ENCODE peak calls at places on chromosomes 1 and 21, in seven cellular contexts. One of them, this sample, is unnamed.

GRCh38 chr1:31069392-31069791 is 3.9 kb upstream of the PUM1 start:
- DNase-seq in GM12865: no peak
- DNase-seq in lower lobe of right lung: no peak
- DNase-seq in Caco-2: no peak
- DNase-seq in right atrium auricular region: no peak
- DNase-seq in fibroblast of lung: no peak
- DNase-seq in HFF-Myc: no peak
- DNase-seq in this sample: no peak

GRCh38 chr1:223731076-223731770 is 18.9 kb downstream of the CAPN2 start:
- DNase-seq in GM12865: no peak
- DNase-seq in HFF-Myc: no peak
- DNase-seq in fibroblast of lung: peak
- DNase-seq in right atrium auricular region: peak
- DNase-seq in lower lobe of right lung: peak
- DNase-seq in Caco-2: no peak
- DNase-seq in this sample: no peak

GRCh38 chr21:41739936-41740335 is 26.9 kb downstream of the RIPK4 start:
- DNase-seq in right atrium auricular region: no peak
- DNase-seq in lower lobe of right lung: no peak
- DNase-seq in fibroblast of lung: no peak
- DNase-seq in HFF-Myc: no peak
- DNase-seq in GM12865: no peak
- DNase-seq in Caco-2: no peak
- DNase-seq in this sample: no peak

GRCh38 chr1:153848805-153849204 is 73.6 kb downstream of the SLC27A3 start:
- DNase-seq in right atrium auricular region: peak
- DNase-seq in fibroblast of lung: no peak
- DNase-seq in Caco-2: no peak
- DNase-seq in GM12865: no peak
- DNase-seq in lower lobe of right lung: no peak
- DNase-seq in HFF-Myc: no peak
- DNase-seq in this sample: no peak

GRCh38 chr1:56291374-56291841 is 288.0 kb downstream of the PLPP3 start:
- DNase-seq in right atrium auricular region: no peak
- DNase-seq in fibroblast of lung: no peak
- DNase-seq in GM12865: no peak
- DNase-seq in HFF-Myc: no peak
- DNase-seq in lower lobe of right lung: peak
- DNase-seq in Caco-2: no peak
- DNase-seq in this sample: no peak

GRCh38 chr1:9822897-9823692 is 670 bp downstream of the CLSTN1 start:
- DNase-seq in lower lobe of right lung: no peak
- DNase-seq in fibroblast of lung: no peak
- DNase-seq in right atrium auricular region: no peak
- DNase-seq in GM12865: peak
- DNase-seq in HFF-Myc: no peak
- DNase-seq in Caco-2: no peak
- DNase-seq in this sample: no peak

GRCh38 chr1:40257313-40257687 is 736 bp upstream of the ZMPSTE24 start:
- DNase-seq in lower lobe of right lung: no peak
- DNase-seq in Caco-2: no peak
- DNase-seq in right atrium auricular region: no peak
- DNase-seq in HFF-Myc: no peak
- DNase-seq in GM12865: no peak
- DNase-seq in fibroblast of lung: no peak
- DNase-seq in this sample: no peak

GRCh38 chr1:170692866-170693575 is 29.1 kb downstream of the PRRX1 start:
- DNase-seq in HFF-Myc: no peak
- DNase-seq in fibroblast of lung: peak
- DNase-seq in lower lobe of right lung: no peak
- DNase-seq in Caco-2: no peak
- DNase-seq in right atrium auricular region: no peak
- DNase-seq in GM12865: no peak
- DNase-seq in this sample: no peak

GRCh38 chr1:32393136-32393535 is 1.1 kb downstream of the BSDC1 start:
- DNase-seq in Caco-2: no peak
- DNase-seq in lower lobe of right lung: no peak
- DNase-seq in GM12865: peak
- DNase-seq in HFF-Myc: no peak
- DNase-seq in right atrium auricular region: no peak
- DNase-seq in fibroblast of lung: no peak
- DNase-seq in this sample: no peak

GRCh38 chr1:163999131-163999530 is 559.9 kb upstream of the PBX1 start:
- DNase-seq in fibroblast of lung: no peak
- DNase-seq in HFF-Myc: no peak
- DNase-seq in right atrium auricular region: no peak
- DNase-seq in Caco-2: no peak
- DNase-seq in lower lobe of right lung: no peak
- DNase-seq in GM12865: no peak
- DNase-seq in this sample: no peak

GRCh38 chr1:117312453-117313138 is 54.7 kb upstream of the MAN1A2 start:
- DNase-seq in HFF-Myc: no peak
- DNase-seq in lower lobe of right lung: no peak
- DNase-seq in Caco-2: no peak
- DNase-seq in right atrium auricular region: no peak
- DNase-seq in fibroblast of lung: peak
- DNase-seq in GM12865: peak
- DNase-seq in this sample: peak

GRCh38 chr1:162070825-162071224 is 1.3 kb downstream of the NOS1AP start:
- DNase-seq in lower lobe of right lung: no peak
- DNase-seq in fibroblast of lung: no peak
- DNase-seq in HFF-Myc: no peak
- DNase-seq in right atrium auricular region: no peak
- DNase-seq in Caco-2: peak
- DNase-seq in GM12865: no peak
- DNase-seq in this sample: no peak

GRCh38 chr1:93219443-93219842 is 38.9 kb downstream of the CCDC18 start:
- DNase-seq in Caco-2: no peak
- DNase-seq in HFF-Myc: no peak
- DNase-seq in GM12865: peak
- DNase-seq in fibroblast of lung: no peak
- DNase-seq in right atrium auricular region: no peak
- DNase-seq in lower lobe of right lung: no peak
- DNase-seq in this sample: no peak

GRCh38 chr1:247407180-247407616 is 8.8 kb upstream of the NLRP3 start:
- DNase-seq in HFF-Myc: no peak
- DNase-seq in right atrium auricular region: peak
- DNase-seq in Caco-2: no peak
- DNase-seq in lower lobe of right lung: peak
- DNase-seq in GM12865: peak
- DNase-seq in fibroblast of lung: no peak
- DNase-seq in this sample: no peak

GRCh38 chr1:116853680-116854191 is 56.0 kb upstream of the PTGFRN start:
- DNase-seq in Caco-2: peak
- DNase-seq in lower lobe of right lung: no peak
- DNase-seq in HFF-Myc: peak
- DNase-seq in GM12865: peak
- DNase-seq in right atrium auricular region: no peak
- DNase-seq in fibroblast of lung: peak
- DNase-seq in this sample: peak

GRCh38 chr1:4655674-4656532 is 1.5 kb downstream of the AJAP1 start:
- DNase-seq in GM12865: peak
- DNase-seq in Caco-2: peak
- DNase-seq in HFF-Myc: peak
- DNase-seq in fibroblast of lung: no peak
- DNase-seq in right atrium auricular region: no peak
- DNase-seq in lower lobe of right lung: no peak
- DNase-seq in this sample: no peak

GRCh38 chr1:39613250-39613649 is 26.2 kb downstream of the HEYL start:
- DNase-seq in GM12865: no peak
- DNase-seq in Caco-2: no peak
- DNase-seq in lower lobe of right lung: no peak
- DNase-seq in fibroblast of lung: peak
- DNase-seq in HFF-Myc: no peak
- DNase-seq in right atrium auricular region: no peak
- DNase-seq in this sample: no peak

GRCh38 chr1:12134716-12135115 is 32.1 kb upstream of the TNFRSF1B start:
- DNase-seq in right atrium auricular region: no peak
- DNase-seq in HFF-Myc: no peak
- DNase-seq in Caco-2: no peak
- DNase-seq in lower lobe of right lung: peak
- DNase-seq in fibroblast of lung: no peak
- DNase-seq in GM12865: no peak
- DNase-seq in this sample: no peak

GRCh38 chr1:184497962-184498723 is 111.3 kb downstream of the C1orf21 start:
- DNase-seq in lower lobe of right lung: no peak
- DNase-seq in fibroblast of lung: no peak
- DNase-seq in right atrium auricular region: no peak
- DNase-seq in GM12865: no peak
- DNase-seq in Caco-2: no peak
- DNase-seq in HFF-Myc: no peak
- DNase-seq in this sample: no peak

GRCh38 chr1:159999204-159999603 is 32.6 kb downstream of the PIGM start:
- DNase-seq in right atrium auricular region: no peak
- DNase-seq in lower lobe of right lung: no peak
- DNase-seq in HFF-Myc: no peak
- DNase-seq in Caco-2: no peak
- DNase-seq in GM12865: no peak
- DNase-seq in fibroblast of lung: no peak
- DNase-seq in this sample: no peak

GRCh38 chr1:54220004-54220811 is 20.2 kb downstream of the MRPL37 start:
- DNase-seq in Caco-2: no peak
- DNase-seq in GM12865: no peak
- DNase-seq in fibroblast of lung: peak
- DNase-seq in right atrium auricular region: no peak
- DNase-seq in lower lobe of right lung: peak
- DNase-seq in HFF-Myc: no peak
- DNase-seq in this sample: no peak

GRCh38 chr1:183185941-183186490 is at the start of gene LAMC2:
- DNase-seq in fibroblast of lung: no peak
- DNase-seq in HFF-Myc: no peak
- DNase-seq in GM12865: no peak
- DNase-seq in Caco-2: peak
- DNase-seq in right atrium auricular region: no peak
- DNase-seq in lower lobe of right lung: peak
- DNase-seq in this sample: no peak
- H3K4me3 ChIP-seq in fibroblast of lung: no peak
- H3K4me3 ChIP-seq in HFF-Myc: no peak
- H3K4me3 ChIP-seq in GM12865: no peak
- H3K4me3 ChIP-seq in Caco-2: peak
- H3K4me3 ChIP-seq in right atrium auricular region: peak
- H3K4me3 ChIP-seq in lower lobe of right lung: peak
- H3K4me3 ChIP-seq in this sample: peak

GRCh38 chr1:178871551-178872320 is 859 bp upstream of the ANGPTL1 start:
- DNase-seq in GM12865: no peak
- DNase-seq in fibroblast of lung: no peak
- DNase-seq in HFF-Myc: no peak
- DNase-seq in Caco-2: no peak
- DNase-seq in lower lobe of right lung: no peak
- DNase-seq in right atrium auricular region: no peak
- DNase-seq in this sample: no peak

GRCh38 chr1:178867670-178868069 is 3.2 kb downstream of the ANGPTL1 start:
- DNase-seq in HFF-Myc: no peak
- DNase-seq in GM12865: no peak
- DNase-seq in lower lobe of right lung: no peak
- DNase-seq in fibroblast of lung: peak
- DNase-seq in right atrium auricular region: no peak
- DNase-seq in Caco-2: no peak
- DNase-seq in this sample: no peak

GRCh38 chr1:178868700-178869099 is 2.2 kb downstream of the ANGPTL1 start:
- DNase-seq in HFF-Myc: no peak
- DNase-seq in right atrium auricular region: no peak
- DNase-seq in Caco-2: no peak
- DNase-seq in lower lobe of right lung: no peak
- DNase-seq in fibroblast of lung: peak
- DNase-seq in GM12865: no peak
- DNase-seq in this sample: no peak

GRCh38 chr1:178870944-178871343 is at the start of gene ANGPTL1:
- DNase-seq in fibroblast of lung: peak
- DNase-seq in lower lobe of right lung: no peak
- DNase-seq in Caco-2: no peak
- DNase-seq in GM12865: no peak
- DNase-seq in HFF-Myc: peak
- DNase-seq in right atrium auricular region: no peak
- DNase-seq in this sample: no peak

GRCh38 chr1:178869114-178869697 is 1.7 kb downstream of the ANGPTL1 start:
- DNase-seq in Caco-2: no peak
- DNase-seq in lower lobe of right lung: no peak
- DNase-seq in GM12865: no peak
- DNase-seq in fibroblast of lung: peak
- DNase-seq in right atrium auricular region: no peak
- DNase-seq in HFF-Myc: no peak
- DNase-seq in this sample: peak
- H3K4me3 ChIP-seq in Caco-2: no peak
- H3K4me3 ChIP-seq in lower lobe of right lung: peak
- H3K4me3 ChIP-seq in GM12865: no peak
- H3K4me3 ChIP-seq in fibroblast of lung: no peak
- H3K4me3 ChIP-seq in right atrium auricular region: peak
- H3K4me3 ChIP-seq in HFF-Myc: no peak
- H3K4me3 ChIP-seq in this sample: no peak

DNA sequence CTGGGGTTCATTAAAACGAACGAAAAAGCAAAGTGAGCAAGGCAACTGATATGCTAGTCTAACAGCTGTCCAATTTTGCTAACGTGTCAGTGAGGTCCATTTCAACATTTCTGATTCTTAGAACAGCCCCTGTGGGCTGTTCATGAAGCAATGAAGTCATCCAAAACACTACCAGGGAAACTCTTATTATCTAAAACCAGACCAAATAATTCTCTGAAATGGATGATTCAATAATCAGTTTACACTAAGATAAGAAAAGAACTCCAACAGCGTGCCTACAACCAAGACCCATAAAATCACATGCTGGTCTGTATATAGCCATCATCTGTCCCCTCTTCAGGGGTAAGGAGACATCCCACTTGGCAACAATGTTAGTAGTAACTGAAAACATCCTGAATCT is 122.7 kb downstream of the TGFBR3 start:
- DNase-seq in Caco-2: no peak
- DNase-seq in HFF-Myc: no peak
- DNase-seq in GM12865: no peak
- DNase-seq in lower lobe of right lung: no peak
- DNase-seq in fibroblast of lung: peak
- DNase-seq in right atrium auricular region: no peak
- DNase-seq in this sample: no peak
- H3K4me3 ChIP-seq in Caco-2: no peak
- H3K4me3 ChIP-seq in HFF-Myc: no peak
- H3K4me3 ChIP-seq in GM12865: no peak
- H3K4me3 ChIP-seq in lower lobe of right lung: no peak
- H3K4me3 ChIP-seq in fibroblast of lung: no peak
- H3K4me3 ChIP-seq in right atrium auricular region: no peak
- H3K4me3 ChIP-seq in this sample: no peak

DNA sequence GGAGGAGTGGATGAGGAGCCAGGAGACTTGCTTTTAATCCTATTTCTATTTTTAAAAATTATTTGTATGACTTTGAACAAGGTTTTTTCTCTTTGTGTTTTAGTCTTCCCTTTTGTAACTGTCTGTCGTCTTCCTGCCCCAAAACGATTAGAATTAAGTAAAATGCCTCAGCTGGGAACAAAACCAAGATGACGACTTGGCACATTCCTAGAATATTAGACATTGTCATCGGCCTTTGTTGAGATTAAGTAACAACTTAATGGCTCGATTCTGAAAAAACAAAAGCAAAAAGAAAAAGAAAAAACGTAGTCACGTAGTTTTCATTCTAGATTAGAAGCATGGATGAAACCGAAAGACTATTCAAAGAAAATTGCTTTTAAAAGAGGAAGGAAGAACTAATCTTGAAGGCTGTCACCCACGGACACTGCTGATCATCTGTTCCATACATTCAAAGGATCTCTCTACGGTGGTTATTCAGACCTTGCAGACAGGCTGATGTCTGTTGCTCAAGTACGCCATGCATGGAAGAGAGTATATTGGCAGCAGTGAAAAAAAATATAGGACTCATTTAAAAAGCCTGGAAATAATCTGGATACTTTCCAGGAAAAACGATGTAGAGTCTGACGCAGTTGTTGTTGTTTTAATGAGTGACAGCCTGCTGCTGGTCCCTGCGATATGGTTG is 16.9 kb downstream of the GNG4 start:
- DNase-seq in Caco-2: no peak
- DNase-seq in GM12865: peak
- DNase-seq in HFF-Myc: no peak
- DNase-seq in right atrium auricular region: no peak
- DNase-seq in lower lobe of right lung: no peak
- DNase-seq in fibroblast of lung: peak
- DNase-seq in this sample: no peak
- H3K4me3 ChIP-seq in Caco-2: no peak
- H3K4me3 ChIP-seq in GM12865: peak
- H3K4me3 ChIP-seq in HFF-Myc: no peak
- H3K4me3 ChIP-seq in right atrium auricular region: peak
- H3K4me3 ChIP-seq in lower lobe of right lung: peak
- H3K4me3 ChIP-seq in fibroblast of lung: peak
- H3K4me3 ChIP-seq in this sample: peak